ENCODE peak calls at places on chromosomes 12 and 14, in eight cellular contexts. Q, H, B, G, I, W, Y and V are unnamed samples.

GRCh38 chr12:124663771-124664366 is 96.5 kb upstream of the NCOR2 start:
- DNase-seq in Q (peak), H (no peak), B (no peak), G (no peak), I (no peak), W (no peak), Y (no peak), V (no peak)

GRCh38 chr14:77286554-77286953 is 15.5 kb upstream of the NGB start:
- DNase-seq in Q (no peak), H (no peak), B (no peak), G (no peak), I (no peak), W (no peak), Y (no peak), V (no peak)

GRCh38 chr12:116539361-116539771 is 19.8 kb upstream of the MAP1LC3B2 start:
- DNase-seq in Q (no peak), H (peak), B (no peak), G (no peak), I (no peak), W (peak), Y (no peak), V (no peak)

GRCh38 chr14:87994974-87995373 is 2.0 kb upstream of the GALC start:
- DNase-seq in Q (no peak), H (no peak), B (no peak), G (no peak), I (no peak), W (no peak), Y (no peak), V (peak)

GRCh38 chr14:30240002-30240401 is 312.4 kb upstream of the PRKD1 start:
- DNase-seq in Q (peak), H (peak), B (no peak), G (no peak), I (no peak), W (no peak), Y (no peak), V (no peak)

GRCh38 chr12:12721251-12721689 is 4.1 kb downstream of the CDKN1B start:
- DNase-seq in Q (no peak), H (no peak), B (no peak), G (no peak), I (no peak), W (no peak), Y (no peak), V (no peak)

GRCh38 chr12:46933947-46934346 is 108.2 kb upstream of the SLC38A4 start:
- DNase-seq in Q (no peak), H (peak), B (peak), G (no peak), I (peak), W (peak), Y (no peak), V (peak)

GRCh38 chr14:64478634-64479250 is 13.4 kb downstream of the AKAP5 start:
- DNase-seq in Q (no peak), H (peak), B (no peak), G (no peak), I (no peak), W (peak), Y (no peak), V (no peak)

GRCh38 chr12:25130741-25131188 is 64.2 kb downstream of the DNAI7 start:
- DNase-seq in Q (no peak), H (peak), B (peak), G (no peak), I (peak), W (peak), Y (no peak), V (peak)

GRCh38 chr12:123813349-123813748 is 51.2 kb downstream of the DNAH10 start:
- DNase-seq in Q (no peak), H (peak), B (peak), G (no peak), I (no peak), W (peak), Y (no peak), V (no peak)

GRCh38 chr12:131828671-131829350 is 618 bp downstream of the MMP17 start:
- DNase-seq in Q (no peak), H (peak), B (no peak), G (no peak), I (peak), W (no peak), Y (no peak), V (no peak)

DNA sequence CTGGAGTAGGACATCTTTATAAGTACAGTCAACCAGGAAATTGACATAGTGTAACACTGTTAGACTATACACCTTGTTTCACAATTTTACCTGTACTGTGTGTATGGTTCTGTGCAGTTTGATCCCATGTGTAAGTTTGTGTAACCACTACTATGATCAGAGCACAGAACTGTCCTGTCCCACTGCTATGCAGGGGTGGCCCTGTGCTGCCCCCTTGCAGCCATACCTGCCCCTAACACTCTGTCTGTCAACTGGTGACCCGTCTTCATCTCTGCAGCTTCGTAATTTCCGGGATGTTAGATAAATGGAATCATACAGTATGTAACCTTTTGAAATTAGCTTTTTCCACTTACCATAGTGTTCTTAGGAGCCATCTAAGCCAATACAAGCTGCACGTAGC is 58.7 kb upstream of the RD3L start:
- DNase-seq in Q (no peak), H (no peak), B (no peak), G (no peak), I (peak), W (no peak), Y (peak), V (no peak)
- TF ChIP-seq CTCF in Q (peak), H (no peak), B (no peak), G (no peak), I (peak), W (peak), Y (peak), V (no peak)

GRCh38 chr14:44149597-44149996 is 357.5 kb downstream of the FSCB start:
- DNase-seq in Q (peak), H (no peak), B (no peak), G (no peak), I (peak), W (no peak), Y (peak), V (no peak)
- TF ChIP-seq CTCF in Q (peak), H (no peak), B (peak), G (no peak), I (peak), W (no peak), Y (peak), V (no peak)

GRCh38 chr14:21093769-21094681 is 4.4 kb downstream of the ZNF219 start:
- DNase-seq in Q (peak), H (no peak), B (no peak), G (no peak), I (peak), W (no peak), Y (peak), V (no peak)
- TF ChIP-seq CTCF in Q (peak), H (peak), B (no peak), G (no peak), I (peak), W (peak), Y (peak), V (no peak)

DNA sequence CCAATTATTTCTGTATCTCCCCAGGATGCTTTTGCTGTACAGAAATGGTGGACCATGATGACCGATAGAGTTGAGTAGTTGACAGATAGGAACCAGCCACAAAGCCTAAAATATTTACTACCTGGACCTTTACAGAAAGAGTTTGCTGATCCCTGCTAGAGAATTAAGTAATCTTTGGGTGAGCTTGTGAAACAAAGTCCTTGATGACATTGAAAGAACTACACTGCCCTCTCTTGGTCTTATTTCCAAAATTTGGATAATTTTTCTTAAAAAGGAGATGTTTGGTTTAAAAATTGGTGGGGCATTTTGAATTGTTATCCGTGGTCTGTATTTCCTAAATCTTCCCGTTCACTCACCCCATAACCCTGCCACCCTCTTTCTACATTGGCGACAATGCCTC is 13.7 kb upstream of the TCTN1 start:
- DNase-seq in Q (no peak), H (peak), B (peak), G (no peak), I (no peak), W (peak), Y (no peak), V (peak)
- TF ChIP-seq CTCF in Q (peak), H (peak), B (peak), G (peak), I (peak), W (peak), Y (no peak), V (peak)

GRCh38 chr12:106736051-106736957 is 38.2 kb upstream of the RIC8B start:
- DNase-seq in Q (no peak), H (peak), B (peak), G (no peak), I (no peak), W (no peak), Y (no peak), V (no peak)
- TF ChIP-seq CTCF in Q (no peak), H (no peak), B (peak), G (no peak), I (no peak), W (no peak), Y (no peak), V (peak)

GRCh38 chr12:121711925-121712461 is 559 bp upstream of the TMEM120B start:
- DNase-seq in Q (no peak), H (no peak), B (no peak), G (no peak), I (peak), W (no peak), Y (peak), V (no peak)

GRCh38 chr12:121709478-121709890 is 3.1 kb upstream of the TMEM120B start:
- DNase-seq in Q (no peak), H (peak), B (no peak), G (no peak), I (no peak), W (peak), Y (no peak), V (no peak)

GRCh38 chr12:121713257-121714155 is 954 bp downstream of the TMEM120B start:
- DNase-seq in Q (no peak), H (peak), B (no peak), G (peak), I (no peak), W (peak), Y (no peak), V (no peak)

GRCh38 chr12:121715862-121716435 is 3.4 kb downstream of the TMEM120B start:
- DNase-seq in Q (no peak), H (no peak), B (no peak), G (no peak), I (no peak), W (no peak), Y (no peak), V (no peak)

GRCh38 chr12:121712462-121713256 is at the start of gene TMEM120B:
- DNase-seq in Q (peak), H (peak), B (no peak), G (peak), I (peak), W (peak), Y (peak), V (peak)
- TF ChIP-seq CTCF in Q (peak), H (no peak), B (no peak), G (no peak), I (no peak), W (no peak), Y (no peak), V (no peak)

GRCh38 chr12:51192284-51192671 is 19.3 kb upstream of the TFCP2 start:
- DNase-seq in Q (no peak), H (no peak), B (no peak), G (no peak), I (no peak), W (no peak), Y (no peak), V (no peak)
- TF ChIP-seq CTCF in Q (no peak), H (no peak), B (no peak), G (no peak), I (no peak), W (no peak), Y (no peak), V (no peak)

DNA sequence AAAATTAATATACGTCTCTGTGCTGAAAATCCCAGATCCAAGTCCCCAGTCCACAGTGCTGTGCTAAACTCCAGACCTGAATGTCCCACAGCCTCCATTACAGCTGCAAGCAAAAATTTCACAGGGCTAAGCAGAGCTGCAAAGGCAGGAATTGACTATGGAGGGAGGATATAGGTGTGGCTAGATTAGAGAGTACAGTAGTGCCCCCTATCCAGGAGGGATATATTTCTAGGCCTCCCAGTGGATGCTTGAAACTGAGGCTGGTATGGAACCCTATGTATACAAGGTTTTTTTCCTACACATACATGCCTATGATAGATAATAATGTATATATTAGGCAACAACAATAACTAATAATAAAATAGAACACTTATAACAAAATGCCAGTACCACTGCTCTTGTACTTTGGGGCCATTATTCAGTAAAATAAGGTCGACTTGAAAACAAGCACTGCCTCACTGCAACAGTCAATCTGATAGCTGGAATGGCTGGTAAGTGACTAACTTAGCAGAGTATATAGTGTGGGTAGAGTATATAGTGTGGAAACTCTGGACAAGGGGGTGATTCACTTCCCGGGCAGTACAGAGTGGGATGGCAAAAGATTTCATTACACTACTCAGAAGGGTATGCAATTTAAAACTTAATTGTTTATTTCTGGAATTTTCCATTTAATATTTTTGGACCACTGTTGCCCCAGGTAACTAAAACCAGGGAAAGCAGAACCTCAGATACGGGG is 82.7 kb downstream of the C14orf132 start:
- DNase-seq in Q (no peak), H (peak), B (no peak), G (no peak), I (no peak), W (peak), Y (no peak), V (no peak)
- TF ChIP-seq CTCF in Q (no peak), H (no peak), B (no peak), G (no peak), I (no peak), W (peak), Y (no peak), V (no peak)